ENCODE peak calls at places on chromosomes 7 and 10, in eight cellular contexts. T is SK-N-SH, P is sigmoid colon, U is astrocyte, L is body of pancreas, K is heart right ventricle, J is HCT116, F is IMR-90. Z is an unnamed sample.

GRCh38 chr7:132355048-132355447 is 221.2 kb downstream of the PLXNA4 start:
- DNase-seq in K (no peak), L (no peak), J (no peak), P (no peak), T (peak; percentile 46), F (no peak), U (no peak), Z (no peak)

GRCh38 chr7:17663056-17663675 is 277.1 kb downstream of the SNX13 start:
- DNase-seq in J (no peak), L (peak; percentile 28), P (no peak), F (peak; percentile 89), T (no peak), U (peak; percentile 92), K (no peak), Z (no peak)

GRCh38 chr7:143214789-143215679 is 6.8 kb upstream of the TAS2R40 start:
- DNase-seq in T (peak; percentile 77), F (peak; percentile 85), U (peak; percentile 63), K (peak; percentile 56), J (peak; percentile 87), L (peak; percentile 76), P (peak; percentile 71), Z (peak; percentile 92)

GRCh38 chr7:132419538-132419937 is 156.7 kb downstream of the PLXNA4 start:
- DNase-seq in J (no peak), T (no peak), U (no peak), L (no peak), F (no peak), K (peak; percentile 34), P (no peak), Z (no peak)

GRCh38 chr7:28280516-28280915 is 99.9 kb upstream of the JAZF1 start:
- DNase-seq in P (no peak), L (no peak), K (no peak), U (no peak), T (no peak), F (no peak), J (no peak), Z (peak; percentile 99)

GRCh38 chr10:84654671-84655070 is 326.3 kb downstream of the CCSER2 start:
- DNase-seq in F (no peak), T (no peak), L (no peak), J (no peak), K (no peak), U (no peak), P (no peak), Z (no peak)

GRCh38 chr7:76252020-76252419 is 50.3 kb downstream of the SRRM3 start:
- DNase-seq in K (no peak), T (no peak), P (no peak), U (no peak), J (no peak), L (no peak), F (no peak), Z (no peak)

GRCh38 chr10:18419945-18420344 is 231.4 kb downstream of the NSUN6 start:
- DNase-seq in P (no peak), K (no peak), U (no peak), F (no peak), T (no peak), J (no peak), L (no peak), Z (no peak)

GRCh38 chr7:103524042-103524907 is 78.3 kb upstream of the SLC26A5 start:
- DNase-seq in K (no peak), J (peak; percentile 12), F (peak; percentile 68), U (peak; percentile 13), T (peak; percentile 72), P (no peak), L (peak; percentile 5), Z (no peak)

GRCh38 chr7:16776053-16776452 is 22.5 kb downstream of the TSPAN13 start:
- DNase-seq in L (no peak), U (no peak), T (no peak), J (no peak), P (no peak), K (no peak), F (no peak), Z (no peak)

GRCh38 chr7:138865843-138866242 is 67.8 kb upstream of the ATP6V0A4 start:
- DNase-seq in P (no peak), L (no peak), J (no peak), F (no peak), U (no peak), K (no peak), T (no peak), Z (peak; percentile 50)

GRCh38 chr7:66206116-66206908 is 1.2 kb downstream of the TPST1 start:
- DNase-seq in P (no peak), F (no peak), J (no peak), U (peak; percentile 18), K (no peak), L (no peak), T (no peak), Z (no peak)

GRCh38 chr7:24742764-24743163 is 14.5 kb downstream of the GSDME start:
- DNase-seq in T (no peak), K (no peak), J (no peak), L (no peak), F (no peak), P (no peak), U (no peak), Z (no peak)

GRCh38 chr7:137703291-137704010 is 143.3 kb downstream of the DGKI start:
- DNase-seq in T (no peak), J (no peak), P (no peak), L (no peak), K (no peak), U (no peak), F (no peak), Z (no peak)

GRCh38 chr10:117246997-117247667 is 6.2 kb downstream of the SLC18A2 start:
- DNase-seq in T (no peak), P (no peak), J (no peak), U (no peak), K (no peak), F (no peak), L (no peak), Z (no peak)

GRCh38 chr7:83648464-83649241 is at the start of gene SEMA3E:
- DNase-seq in J (peak; percentile 15), P (peak; percentile 69), K (no peak), F (peak; percentile 35), L (peak; percentile 22), T (no peak), U (peak; percentile 67), Z (no peak)
- H3K4me3 ChIP-seq in J (peak within 1 kb of the TSS; percentile 34), P (peak within 1 kb of the TSS; percentile 43), K (no peak within 1 kb of the TSS), F (peak within 1 kb of the TSS; percentile 51), L (no peak within 1 kb of the TSS), T (peak within 1 kb of the TSS; percentile 55), U (peak within 1 kb of the TSS; percentile 67), Z (no peak within 1 kb of the TSS)

GRCh38 chr10:15486404-15486803 is 115.3 kb upstream of the FAM171A1 start:
- DNase-seq in L (no peak), K (no peak), J (no peak), F (peak; percentile 9), U (peak; percentile 67), T (no peak), P (no peak), Z (no peak)

GRCh38 chr10:15491856-15492255 is 120.8 kb upstream of the FAM171A1 start:
- DNase-seq in U (no peak), T (no peak), L (no peak), K (no peak), P (no peak), F (no peak), J (no peak), Z (no peak)

GRCh38 chr10:15487376-15487775 is 116.3 kb upstream of the FAM171A1 start:
- DNase-seq in U (no peak), F (no peak), P (no peak), J (no peak), K (no peak), T (no peak), L (no peak), Z (no peak)

GRCh38 chr10:15485684-15486316 is 114.7 kb upstream of the FAM171A1 start:
- DNase-seq in U (peak; percentile 23), L (peak; percentile 31), P (no peak), T (no peak), J (no peak), K (peak; percentile 13), F (no peak), Z (no peak)

DNA sequence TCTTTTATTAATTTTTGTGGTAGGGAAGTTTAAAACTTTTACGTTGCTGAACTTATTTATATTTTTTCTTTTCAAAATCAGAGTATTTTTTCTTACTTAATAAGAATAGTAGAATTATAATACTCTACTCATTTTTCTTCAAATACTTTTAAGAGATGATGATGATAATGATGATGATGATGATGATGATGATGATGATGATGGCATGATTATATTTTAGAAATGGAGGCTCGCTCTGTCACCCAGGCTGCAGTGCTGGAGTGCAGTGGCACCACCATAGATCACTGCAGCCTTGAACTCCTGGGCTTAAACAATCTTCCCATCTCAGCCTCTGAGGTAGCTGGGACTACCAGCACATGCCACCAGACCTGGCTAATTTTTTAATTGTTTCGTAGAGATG is 118.3 kb upstream of the FAM171A1 start:
- DNase-seq in T (no peak), F (no peak), P (no peak), L (no peak), K (no peak), U (no peak), J (no peak), Z (no peak)
- H3K4me1 ChIP-seq in T (no peaks in the 10 kb centered on the region), F (peaks cover 7% of the 10 kb centered on the region), P (no peaks in the 10 kb centered on the region), L (no peaks in the 10 kb centered on the region), K (no peaks in the 10 kb centered on the region), U (no peaks in the 10 kb centered on the region), J (no peaks in the 10 kb centered on the region), Z (no peaks in the 10 kb centered on the region)

GRCh38 chr10:114682121-114682520 is 24.0 kb upstream of the ABLIM1 start:
- DNase-seq in U (no peak), T (no peak), F (no peak), P (no peak), L (no peak), J (no peak), K (no peak), Z (no peak)

GRCh38 chr10:114683162-114683561 is 25.1 kb upstream of the ABLIM1 start:
- DNase-seq in T (no peak), L (peak; percentile 24), F (no peak), J (no peak), U (peak; percentile 49), P (no peak), K (no peak), Z (peak; percentile 42)

GRCh38 chr10:114683593-114683992 is 25.5 kb upstream of the ABLIM1 start:
- DNase-seq in U (no peak), T (no peak), L (no peak), K (peak; percentile 34), P (no peak), J (no peak), F (no peak), Z (no peak)

GRCh38 chr10:114681542-114681941 is 23.5 kb upstream of the ABLIM1 start:
- DNase-seq in K (peak; percentile 33), L (peak; percentile 32), J (peak; percentile 36), T (no peak), P (no peak), F (peak; percentile 31), U (no peak), Z (peak; percentile 58)

GRCh38 chr10:114682532-114682931 is 24.5 kb upstream of the ABLIM1 start:
- DNase-seq in P (no peak), F (no peak), U (no peak), T (no peak), L (no peak), J (no peak), K (no peak), Z (peak; percentile 37)
- H3K27ac ChIP-seq in P (peak overlapping the region; percentile 71), F (no peak overlapping the region), U (peak overlapping the region; percentile 82), T (peak overlapping the region; percentile 2), L (peak overlapping the region; percentile 92), J (no peak overlapping the region), K (peak overlapping the region; percentile 75), Z (peak overlapping the region; percentile 42)

DNA sequence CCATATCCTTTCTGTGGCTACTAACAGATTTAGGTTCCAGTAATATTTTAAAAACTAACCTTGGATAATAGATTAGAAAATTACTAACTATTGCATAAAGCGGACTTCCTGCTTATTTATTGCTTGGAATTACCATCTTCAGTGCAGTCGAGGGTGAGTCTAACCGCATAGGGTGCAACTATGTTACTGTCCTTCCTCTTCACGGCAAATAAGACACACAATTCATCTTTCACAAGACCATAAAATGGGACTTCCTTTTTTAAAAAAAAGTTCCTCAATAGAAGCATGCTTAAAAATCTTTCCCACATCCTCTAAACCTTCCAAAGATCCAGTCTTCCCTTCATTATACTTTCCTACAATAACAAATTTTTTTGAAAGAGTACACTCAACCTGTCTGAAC is 2.1 kb downstream of the SLC25A40 start:
- DNase-seq in T (no peak), U (no peak), F (no peak), J (no peak), K (no peak), P (no peak), L (peak; percentile 25), Z (no peak)
- H3K4me3 ChIP-seq in T (no peak overlapping the region), U (no peak overlapping the region), F (no peak overlapping the region), J (no peak overlapping the region), K (no peak overlapping the region), P (no peak overlapping the region), L (no peak overlapping the region), Z (no peak overlapping the region)

Z was measured in SJCRH30.